ENCODE peak calls at places on chromosomes 7 and 10, in five cellular contexts. A is fibroblast of the aortic adventitia, B is HFFc6, O is NCI-H2107, M is neuronal stem cell. T is an unnamed sample.

GRCh38 chr10:132744839-132745238 is 41.1 kb downstream of the NKX6-2 start:
- DNase-seq in A (no peak), B (no peak), O (no peak), M (no peak), T (no peak)

GRCh38 chr10:23096814-23097549 is 1.6 kb downstream of the MSRB2 start:
- DNase-seq in A (peak; percentile 98), B (peak; percentile 20), O (peak; percentile 59), M (no peak), T (peak; percentile 65)

GRCh38 chr7:43572516-43573049 is 10.3 kb upstream of the STK17A start:
- DNase-seq in A (peak; percentile 100), B (peak; percentile 99), O (no peak), M (no peak), T (peak; percentile 99)

GRCh38 chr7:18667466-18667865 is 171.9 kb downstream of the HDAC9 start:
- DNase-seq in A (peak; percentile 81), B (peak; percentile 64), O (no peak), M (no peak), T (peak; percentile 88)

GRCh38 chr7:23397241-23397640 is 73.0 kb downstream of the IGF2BP3 start:
- DNase-seq in A (no peak), B (no peak), O (no peak), M (no peak), T (no peak)

GRCh38 chr7:28297821-28298439 is 114.4 kb upstream of the CREB5 start:
- DNase-seq in A (no peak), B (no peak), O (no peak), M (no peak), T (no peak)

GRCh38 chr7:111324228-111324627 is 233.3 kb downstream of the LRRN3 start:
- DNase-seq in A (no peak), B (no peak), O (no peak), M (no peak), T (no peak)

GRCh38 chr10:97999066-97999908 is 31.1 kb downstream of the CRTAC1 start:
- DNase-seq in A (no peak), B (no peak), O (no peak), M (no peak), T (no peak)

GRCh38 chr7:87154166-87154565 is 1.9 kb downstream of the DMTF1 start:
- DNase-seq in A (no peak), B (no peak), O (no peak), M (no peak), T (no peak)

T was measured in HCEC 1CT.